ENCODE peak calls at places on chromosomes 16 and 17, in six cellular contexts. W is IMR-90, G is mesenchymal stem cell, Q is H9, V is H1, S is trophoblast cell. D is an unnamed sample.

GRCh38 chr16:58563775-58564174 is 48.5 kb downstream of the SETD6 start:
- DNase-seq in W (no peak), G (no peak), Q (no peak), V (no peak), S (no peak), D (no peak)

GRCh38 chr16:48117217-48118105 is 38.3 kb downstream of the ABCC12 start:
- DNase-seq in W (no peak), G (peak; percentile 58), Q (peak; percentile 89), V (peak; percentile 71), S (peak; percentile 27), D (peak; percentile 84)

GRCh38 chr17:27609606-27610303 is 21.2 kb upstream of the LGALS9 start:
- DNase-seq in W (peak; percentile 27), G (peak; percentile 33), Q (peak; percentile 72), V (no peak), S (no peak), D (no peak)

GRCh38 chr17:40319651-40320550 is 10.9 kb downstream of the RARA start:
- DNase-seq in W (no peak), G (no peak), Q (peak; percentile 25), V (no peak), S (no peak), D (no peak)

GRCh38 chr16:1902547-1903219 is 15.5 kb downstream of the HS3ST6 start:
- DNase-seq in W (no peak), G (no peak), Q (no peak), V (no peak), S (no peak), D (no peak)

GRCh38 chr17:81703747-81704654 is 834 bp downstream of the MRPL12 start:
- DNase-seq in W (no peak), G (no peak), Q (no peak), V (no peak), S (no peak), D (no peak)

GRCh38 chr17:6457688-6458190 is 13.5 kb downstream of the PIMREG start:
- DNase-seq in W (no peak), G (no peak), Q (no peak), V (no peak), S (no peak), D (no peak)

GRCh38 chr17:703081-703875 is 11.4 kb downstream of the VPS53 start:
- DNase-seq in W (peak; percentile 49), G (peak; percentile 19), Q (no peak), V (no peak), S (no peak), D (no peak)

GRCh38 chr17:17320911-17321220 is 17.7 kb downstream of the NT5M start:
- DNase-seq in W (no peak), G (no peak), Q (no peak), V (no peak), S (no peak), D (no peak)

GRCh38 chr17:15440347-15440746 is 27.1 kb downstream of the CDRT4 start:
- DNase-seq in W (no peak), G (no peak), Q (no peak), V (no peak), S (no peak), D (no peak)

GRCh38 chr16:84548508-84548907 is 44.0 kb upstream of the MEAK7 start:
- DNase-seq in W (no peak), G (no peak), Q (no peak), V (no peak), S (no peak), D (no peak)

GRCh38 chr16:82063456-82064082 is 28.5 kb downstream of the HSD17B2 start:
- DNase-seq in W (no peak), G (peak; percentile 51), Q (no peak), V (no peak), S (no peak), D (no peak)

GRCh38 chr17:6259899-6260298 is 175.0 kb downstream of the AIPL1 start:
- DNase-seq in W (no peak), G (no peak), Q (peak; percentile 65), V (no peak), S (no peak), D (no peak)

GRCh38 chr16:21028728-21029127 is 121.9 kb downstream of the DNAH3 start:
- DNase-seq in W (no peak), G (no peak), Q (no peak), V (no peak), S (no peak), D (no peak)

GRCh38 chr17:48388955-48389764 is 40.9 kb downstream of the SKAP1 start:
- DNase-seq in W (no peak), G (no peak), Q (no peak), V (no peak), S (peak; percentile 71), D (no peak)

GRCh38 chr17:66126231-66126630 is 65.7 kb downstream of the CEP112 start:
- DNase-seq in W (peak; percentile 30), G (peak; percentile 16), Q (no peak), V (no peak), S (no peak), D (no peak)

GRCh38 chr16:2592786-2593185 is 55.0 kb downstream of the PDPK1 start:
- DNase-seq in W (no peak), G (no peak), Q (no peak), V (no peak), S (no peak), D (no peak)

GRCh38 chr16:89633064-89633631 is 19.7 kb downstream of the DPEP1 start:
- DNase-seq in W (peak; percentile 73), G (no peak), Q (no peak), V (no peak), S (no peak), D (no peak)

GRCh38 chr17:57342141-57342540 is 85.8 kb downstream of the MSI2 start:
- DNase-seq in W (no peak), G (no peak), Q (no peak), V (no peak), S (no peak), D (no peak)

GRCh38 chr16:80735846-80736245 is 68.6 kb downstream of the CDYL2 start:
- DNase-seq in W (no peak), G (no peak), Q (no peak), V (no peak), S (no peak), D (no peak)

GRCh38 chr16:69490707-69491324 is 66.4 kb downstream of the CYB5B start:
- DNase-seq in W (no peak), G (no peak), Q (no peak), V (no peak), S (no peak), D (no peak)

GRCh38 chr16:75265911-75266701 is 14.7 kb upstream of the BCAR1 start:
- DNase-seq in W (peak; percentile 47), G (peak; percentile 68), Q (peak; percentile 90), V (no peak), S (peak; percentile 73), D (peak; percentile 92)
- H2BK120ac ChIP-seq in W (peak overlapping the region; percentile 85), G (peak overlapping the region; percentile 100), Q (no peak overlapping the region), V (no peak overlapping the region), S (peak overlapping the region; percentile 94), D (no peak overlapping the region)

DNA sequence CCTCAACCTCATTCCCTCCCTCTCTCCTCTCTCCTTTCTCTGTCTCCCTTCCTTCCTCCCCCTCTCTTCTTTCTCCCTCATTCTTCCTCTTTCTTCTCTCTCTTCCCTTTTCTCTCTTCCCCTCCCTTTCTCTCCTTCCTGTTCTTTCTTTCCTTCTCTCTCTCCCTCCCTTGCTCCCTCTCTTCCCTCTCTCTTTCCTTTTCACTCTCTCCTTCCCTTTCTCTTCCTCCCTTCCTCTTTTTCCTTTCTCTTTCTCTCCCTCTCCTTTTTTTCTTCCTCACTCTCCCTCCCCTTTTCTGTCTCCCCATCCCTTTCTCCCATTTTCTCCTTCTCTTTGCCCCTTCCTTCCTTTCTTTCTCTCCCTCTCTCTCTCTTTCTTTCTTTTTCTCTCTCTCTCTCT is 7.9 kb upstream of the ELAC2 start:
- DNase-seq in W (no peak), G (no peak), Q (no peak), V (no peak), S (no peak), D (no peak)
- H2AFZ ChIP-seq in W (no peak overlapping the region), G (no peak overlapping the region), Q (no peak overlapping the region), V (peak overlapping the region; percentile 58), S (no peak overlapping the region), D (no peak overlapping the region)

GRCh38 chr17:38451840-38452529 is 23.7 kb downstream of the ARHGAP23 start:
- DNase-seq in W (peak; percentile 94), G (peak; percentile 94), Q (peak; percentile 97), V (peak; percentile 88), S (no peak), D (no peak)

GRCh38 chr17:38455288-38455915 is 27.1 kb downstream of the ARHGAP23 start:
- DNase-seq in W (no peak), G (peak; percentile 14), Q (peak; percentile 71), V (no peak), S (peak; percentile 49), D (no peak)

GRCh38 chr17:38454528-38454927 is 26.3 kb downstream of the ARHGAP23 start:
- DNase-seq in W (peak; percentile 80), G (peak; percentile 79), Q (no peak), V (no peak), S (peak; percentile 43), D (no peak)

GRCh38 chr17:38452719-38453118 is 24.5 kb downstream of the ARHGAP23 start:
- DNase-seq in W (no peak), G (peak; percentile 51), Q (no peak), V (no peak), S (no peak), D (no peak)

DNA sequence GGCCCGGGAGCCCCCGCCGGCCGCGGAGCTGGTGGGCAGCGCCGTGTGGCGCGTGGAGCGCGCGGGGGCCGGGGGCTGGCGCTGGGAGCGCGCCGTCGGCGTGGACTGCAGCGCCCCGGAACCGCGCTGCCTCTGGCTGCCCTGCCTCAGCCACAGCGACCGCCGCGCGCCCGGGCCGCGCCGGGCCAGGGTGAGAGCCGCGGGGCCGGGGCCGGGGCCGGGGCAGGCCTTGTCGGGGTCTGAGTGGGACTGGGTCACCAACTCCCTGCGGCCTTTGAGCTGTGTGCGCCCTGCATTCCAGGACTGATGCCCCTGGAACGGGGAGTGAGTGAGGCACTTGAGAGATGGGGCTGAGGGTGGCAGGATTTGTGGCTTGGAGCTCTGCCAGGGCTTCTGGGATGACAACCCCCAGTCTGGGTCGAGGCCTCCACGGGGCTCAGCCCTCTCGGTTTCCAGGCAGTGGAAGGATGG is 25.7 kb downstream of the ARHGAP23 start:
- DNase-seq in W (peak; percentile 38), G (peak; percentile 60), Q (no peak), V (no peak), S (no peak), D (no peak)
- H2BK120ac ChIP-seq in W (peak overlapping the region; percentile 64), G (peak overlapping the region; percentile 93), Q (no peak overlapping the region), V (peak overlapping the region; percentile 13), S (peak overlapping the region; percentile 37), D (peak overlapping the region; percentile 48)

DNA sequence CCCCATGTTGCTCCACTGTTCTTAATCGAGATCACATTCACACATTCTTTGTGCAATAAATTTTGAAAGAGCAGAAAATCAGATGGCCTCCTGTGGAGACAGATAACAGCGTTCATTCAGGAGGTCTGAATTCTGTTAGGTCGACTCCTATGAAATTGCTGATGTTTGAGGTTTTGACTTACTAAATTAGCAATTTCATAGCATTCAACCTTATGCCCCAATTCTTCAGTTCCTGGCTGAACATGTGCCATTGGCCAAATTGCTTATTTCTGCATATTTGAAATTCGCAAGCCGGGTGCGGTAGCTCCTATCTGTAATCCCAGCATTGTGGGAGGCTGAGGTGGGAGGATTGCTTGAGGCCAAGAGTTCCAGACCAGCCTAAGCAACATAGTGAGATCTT is 22.1 kb upstream of the C16orf74 start:
- DNase-seq in W (no peak), G (no peak), Q (no peak), V (no peak), S (peak; percentile 87), D (no peak)
- H2AFZ ChIP-seq in W (no peak overlapping the region), G (no peak overlapping the region), Q (no peak overlapping the region), V (no peak overlapping the region), S (no peak overlapping the region), D (no peak overlapping the region)

D was measured in neuronal stem cell.